ENCODE peak calls at places on chromosomes 3 and 15, in seven cellular contexts. One of them, this sample, is unnamed.

GRCh38 chr3:3664916-3665315 is 134.3 kb upstream of the LRRN1 start:
- DNase-seq in CD4-positive, alpha-beta T cell: no peak
- DNase-seq in RPMI7951: peak
- DNase-seq in GDM1: no peak
- DNase-seq in T-helper 2 cell: no peak
- DNase-seq in activated T-helper 1 cell treated with Interleukin-2 at 50 U/mL for 16 hours: no peak
- DNase-seq in NCI-H524: no peak
- DNase-seq in this sample: no peak

GRCh38 chr3:108159128-108159527 is 63.1 kb downstream of the IFT57 start:
- DNase-seq in CD4-positive, alpha-beta T cell: no peak
- DNase-seq in RPMI7951: no peak
- DNase-seq in GDM1: no peak
- DNase-seq in T-helper 2 cell: no peak
- DNase-seq in activated T-helper 1 cell treated with Interleukin-2 at 50 U/mL for 16 hours: no peak
- DNase-seq in NCI-H524: no peak
- DNase-seq in this sample: no peak

GRCh38 chr15:74889882-74890768 is at the start of gene MPI:
- DNase-seq in CD4-positive, alpha-beta T cell: peak
- DNase-seq in RPMI7951: peak
- DNase-seq in GDM1: peak
- DNase-seq in T-helper 2 cell: peak
- DNase-seq in activated T-helper 1 cell treated with Interleukin-2 at 50 U/mL for 16 hours: peak
- DNase-seq in NCI-H524: peak
- DNase-seq in this sample: peak

GRCh38 chr3:195194559-195195161 is 76.3 kb downstream of the XXYLT1 start:
- DNase-seq in CD4-positive, alpha-beta T cell: no peak
- DNase-seq in RPMI7951: peak
- DNase-seq in GDM1: no peak
- DNase-seq in T-helper 2 cell: no peak
- DNase-seq in activated T-helper 1 cell treated with Interleukin-2 at 50 U/mL for 16 hours: no peak
- DNase-seq in NCI-H524: no peak
- DNase-seq in this sample: no peak

GRCh38 chr3:31047673-31048072 is 153.2 kb upstream of the GADL1 start:
- DNase-seq in CD4-positive, alpha-beta T cell: no peak
- DNase-seq in RPMI7951: no peak
- DNase-seq in GDM1: no peak
- DNase-seq in T-helper 2 cell: no peak
- DNase-seq in activated T-helper 1 cell treated with Interleukin-2 at 50 U/mL for 16 hours: no peak
- DNase-seq in NCI-H524: no peak
- DNase-seq in this sample: no peak

GRCh38 chr15:85753791-85754452 is 40.8 kb downstream of the KLHL25 start:
- DNase-seq in CD4-positive, alpha-beta T cell: no peak
- DNase-seq in RPMI7951: no peak
- DNase-seq in GDM1: no peak
- DNase-seq in T-helper 2 cell: no peak
- DNase-seq in activated T-helper 1 cell treated with Interleukin-2 at 50 U/mL for 16 hours: no peak
- DNase-seq in NCI-H524: no peak
- DNase-seq in this sample: no peak

GRCh38 chr3:196966526-196967401 is 1.9 kb downstream of the PIGZ start:
- DNase-seq in CD4-positive, alpha-beta T cell: no peak
- DNase-seq in RPMI7951: no peak
- DNase-seq in GDM1: no peak
- DNase-seq in T-helper 2 cell: no peak
- DNase-seq in activated T-helper 1 cell treated with Interleukin-2 at 50 U/mL for 16 hours: no peak
- DNase-seq in NCI-H524: no peak
- DNase-seq in this sample: no peak

GRCh38 chr3:180142041-180142440 is 105.3 kb upstream of the PEX5L start:
- DNase-seq in CD4-positive, alpha-beta T cell: no peak
- DNase-seq in RPMI7951: no peak
- DNase-seq in GDM1: no peak
- DNase-seq in T-helper 2 cell: no peak
- DNase-seq in activated T-helper 1 cell treated with Interleukin-2 at 50 U/mL for 16 hours: no peak
- DNase-seq in NCI-H524: no peak
- DNase-seq in this sample: no peak

GRCh38 chr3:172343117-172343516 is 105.1 kb downstream of the GHSR start:
- DNase-seq in CD4-positive, alpha-beta T cell: no peak
- DNase-seq in RPMI7951: no peak
- DNase-seq in GDM1: no peak
- DNase-seq in T-helper 2 cell: no peak
- DNase-seq in activated T-helper 1 cell treated with Interleukin-2 at 50 U/mL for 16 hours: no peak
- DNase-seq in NCI-H524: no peak
- DNase-seq in this sample: no peak